ENCODE peak calls at places on chromosome 5, in eight cellular contexts. U is GM12878, H is A549, P is tibial nerve, K is stomach, F is transverse colon, Y is suprapubic skin, C is H1. D is an unnamed sample. For H3K9me3, the result is how much of the 10 kb centered on the place peaks cover.

GRCh38 chr5:165361143-165361542 is 1855.7 kb downstream of the MAT2B start:
- DNase-seq in U (no peak), H (no peak), P (no peak), K (no peak), F (no peak), Y (no peak), C (no peak), D (no peak)

GRCh38 chr5:81283976-81284375 is 17.4 kb upstream of the ZCCHC9 start:
- DNase-seq in U (no peak), H (no peak), P (no peak), K (no peak), F (no peak), Y (no peak), C (no peak), D (no peak)

GRCh38 chr5:173630724-173631365 is 14.4 kb upstream of the BOD1 start:
- DNase-seq in U (no peak), H (no peak), P (no peak), K (no peak), F (no peak), Y (no peak), C (no peak), D (no peak)

GRCh38 chr5:31066655-31067328 is 126.7 kb upstream of the CDH6 start:
- DNase-seq in U (no peak), H (no peak), P (no peak), K (no peak), F (no peak), Y (no peak), C (no peak), D (no peak)

GRCh38 chr5:123439616-123440153 is 16.5 kb upstream of the CEP120 start:
- DNase-seq in U (no peak), H (no peak), P (no peak), K (no peak), F (no peak), Y (no peak), C (no peak), D (no peak)

GRCh38 chr5:58182287-58182841 is 277.5 kb downstream of the PLK2 start:
- DNase-seq in U (no peak), H (no peak), P (no peak), K (no peak), F (no peak), Y (no peak), C (no peak), D (no peak)

GRCh38 chr5:53930457-53930856 is 370.0 kb downstream of the NDUFS4 start:
- DNase-seq in U (no peak), H (no peak), P (no peak), K (no peak), F (no peak), Y (no peak), C (no peak), D (no peak)

GRCh38 chr5:141430332-141431113 is at the start of gene PCDHGA12:
- DNase-seq in U (peak), H (peak), P (no peak), K (no peak), F (no peak), Y (no peak), C (no peak), D (no peak)

GRCh38 chr5:114362197-114362976 is 517 bp downstream of the KCNN2 start:
- DNase-seq in U (no peak), H (peak), P (no peak), K (no peak), F (no peak), Y (peak), C (peak), D (no peak)

GRCh38 chr5:143432658-143433239 is 29.3 kb upstream of the NR3C1 start:
- DNase-seq in U (no peak), H (peak), P (no peak), K (no peak), F (no peak), Y (no peak), C (no peak), D (no peak)

GRCh38 chr5:23740029-23740428 is 232.6 kb downstream of the PRDM9 start:
- DNase-seq in U (no peak), H (no peak), P (no peak), K (no peak), F (no peak), Y (no peak), C (no peak), D (no peak)

GRCh38 chr5:91206103-91206502 is 177.0 kb downstream of the ARRDC3 start:
- DNase-seq in U (no peak), H (no peak), P (no peak), K (no peak), F (no peak), Y (no peak), C (no peak), D (no peak)

DNA sequence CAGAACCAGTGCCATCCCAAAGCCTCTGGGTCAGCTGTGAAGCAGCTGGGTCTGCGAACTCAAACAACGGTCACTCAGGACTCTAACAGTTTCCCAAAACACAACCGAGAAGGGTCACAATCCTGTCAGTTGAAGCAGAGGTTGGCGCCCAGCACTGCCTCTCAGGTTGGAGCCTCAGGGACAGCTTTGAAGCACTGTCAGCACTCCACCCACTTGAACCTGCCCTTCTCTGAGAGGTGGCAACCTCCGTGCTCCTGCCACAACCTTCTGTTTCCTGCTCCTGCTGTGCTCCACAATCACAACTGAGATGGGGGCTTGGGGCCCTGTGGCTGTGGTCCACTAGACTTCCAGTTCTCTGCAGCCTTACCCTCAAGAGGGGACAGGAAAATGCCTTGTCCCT is 21.7 kb upstream of the LCP2 start:
- DNase-seq in U (no peak), H (no peak), P (no peak), K (no peak), F (no peak), Y (no peak), C (no peak), D (no peak)
- H3K9me3 ChIP-seq in U (under half), H (under half), P (under half), K (under half), F (under half), Y (under half), C (under half), D (under half)

DNA sequence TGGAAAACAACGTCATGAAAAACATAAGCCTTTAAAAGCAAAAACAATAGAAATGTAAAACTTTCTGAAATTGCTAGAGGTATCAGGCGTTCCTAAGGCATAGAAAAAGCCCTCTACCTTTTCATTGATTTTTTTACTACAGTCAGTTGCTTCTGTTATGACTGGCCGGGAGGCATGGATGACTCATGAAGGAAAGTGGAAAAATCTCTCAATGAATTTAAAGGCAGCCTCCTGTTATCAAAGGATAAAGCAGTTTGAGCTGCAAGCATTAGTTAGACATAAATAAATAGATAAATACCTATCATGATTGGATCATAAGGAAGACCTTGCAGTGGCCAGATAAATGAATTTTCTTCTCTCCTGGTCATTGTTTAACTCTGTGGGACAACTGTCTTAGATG is 281.6 kb downstream of the MAST4 start:
- DNase-seq in U (no peak), H (peak), P (no peak), K (no peak), F (no peak), Y (no peak), C (no peak), D (no peak)
- TF ChIP-seq EP300 in U (no peak), H (no peak), P (no peak), K (no peak), F (no peak), Y (no peak), C (no peak), D (no peak)

GRCh38 chr5:1344975-1345838 is at the start of gene CLPTM1L:
- DNase-seq in U (peak), H (peak), P (peak), K (peak), F (peak), Y (peak), C (peak), D (peak)
- TF ChIP-seq POLR2A in U (peak), H (peak), P (peak), K (no peak), F (peak), Y (peak), C (no peak), D (peak)

GRCh38 chr5:83095973-83096539 is 18.7 kb downstream of the XRCC4 start:
- DNase-seq in U (no peak), H (peak), P (no peak), K (no peak), F (no peak), Y (no peak), C (no peak), D (no peak)

GRCh38 chr5:83096660-83097334 is 19.4 kb downstream of the XRCC4 start:
- DNase-seq in U (no peak), H (no peak), P (no peak), K (no peak), F (no peak), Y (no peak), C (no peak), D (no peak)

GRCh38 chr5:83090169-83090568 is 12.8 kb downstream of the XRCC4 start:
- DNase-seq in U (no peak), H (no peak), P (no peak), K (no peak), F (no peak), Y (no peak), C (no peak), D (no peak)

GRCh38 chr5:83095163-83095972 is 18.0 kb downstream of the XRCC4 start:
- DNase-seq in U (no peak), H (no peak), P (no peak), K (no peak), F (no peak), Y (no peak), C (no peak), D (no peak)

GRCh38 chr5:83093692-83094091 is 16.3 kb downstream of the XRCC4 start:
- DNase-seq in U (no peak), H (no peak), P (no peak), K (no peak), F (no peak), Y (no peak), C (no peak), D (no peak)
- H3K9me3 ChIP-seq in U (under half), H (under half), P (under half), K (under half), F (under half), Y (under half), C (under half), D (under half)

GRCh38 chr5:151357792-151358191 is 10.4 kb upstream of the SLC36A2 start:
- DNase-seq in U (no peak), H (no peak), P (no peak), K (no peak), F (no peak), Y (no peak), C (no peak), D (no peak)

GRCh38 chr5:151362970-151363369 is 15.6 kb upstream of the SLC36A2 start:
- DNase-seq in U (no peak), H (no peak), P (no peak), K (no peak), F (no peak), Y (no peak), C (no peak), D (no peak)

GRCh38 chr5:151359391-151359790 is 12.0 kb upstream of the SLC36A2 start:
- DNase-seq in U (no peak), H (no peak), P (no peak), K (no peak), F (no peak), Y (no peak), C (no peak), D (no peak)

GRCh38 chr5:151351675-151352074 is 4.3 kb upstream of the SLC36A2 start:
- DNase-seq in U (no peak), H (no peak), P (no peak), K (no peak), F (no peak), Y (no peak), C (no peak), D (no peak)

DNA sequence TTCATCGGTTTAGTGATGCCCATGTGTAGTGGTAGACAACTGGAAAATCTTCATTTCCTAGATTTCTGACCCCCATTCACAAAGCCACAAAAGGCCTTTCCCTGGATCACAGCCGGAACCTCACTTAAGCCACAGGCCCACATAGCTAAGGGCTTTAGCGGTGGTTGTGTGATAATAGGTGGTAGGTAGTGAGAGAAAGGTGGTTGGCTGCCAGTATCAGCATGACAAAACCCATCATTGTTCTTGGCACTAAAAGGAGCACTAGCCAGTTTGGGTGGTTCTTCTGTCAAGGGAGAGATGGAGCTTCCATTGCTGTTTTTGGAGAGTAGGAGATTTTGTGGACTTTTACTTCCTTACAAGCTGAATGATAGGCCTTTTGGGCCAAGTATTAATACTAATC is 9.7 kb upstream of the SLC36A2 start:
- DNase-seq in U (no peak), H (no peak), P (no peak), K (no peak), F (no peak), Y (no peak), C (no peak), D (no peak)
- TF ChIP-seq EP300 in U (no peak), H (no peak), P (no peak), K (no peak), F (no peak), Y (no peak), C (no peak), D (no peak)

GRCh38 chr5:179608131-179608581 is 15.3 kb downstream of the HNRNPH1 start:
- DNase-seq in U (no peak), H (no peak), P (no peak), K (no peak), F (no peak), Y (peak), C (no peak), D (peak)
- TF ChIP-seq POLR2A in U (peak), H (no peak), P (no peak), K (no peak), F (no peak), Y (no peak), C (peak), D (no peak)

GRCh38 chr5:119304439-119304838 is 51.4 kb upstream of the TNFAIP8 start:
- DNase-seq in U (no peak), H (no peak), P (no peak), K (no peak), F (no peak), Y (no peak), C (no peak), D (no peak)
- H3K9me3 ChIP-seq in U (under half), H (under half), P (under half), K (under half), F (under half), Y (under half), C (under half), D (under half)

D was measured in sigmoid colon.